ENCODE peak calls at places on chromosome 16, in nine cellular contexts. One of them, this sample, is unnamed.

GRCh38 chr16:47309581-47310312 is 151.1 kb downstream of the ITFG1 start:
- DNase-seq in EL: no peak
- DNase-seq in HCEC 1CT: peak
- DNase-seq in AG09319: no peak
- DNase-seq in AG04450: peak
- DNase-seq in upper lobe of right lung: no peak
- DNase-seq in C1 segment of cervical spinal cord: no peak
- DNase-seq in SJCRH30: no peak
- DNase-seq in HS-5: no peak
- DNase-seq in this sample: no peak

GRCh38 chr16:70437582-70438324 is 1.1 kb downstream of the ST3GAL2 start:
- DNase-seq in EL: peak
- DNase-seq in HCEC 1CT: peak
- DNase-seq in AG09319: no peak
- DNase-seq in AG04450: no peak
- DNase-seq in upper lobe of right lung: no peak
- DNase-seq in C1 segment of cervical spinal cord: no peak
- DNase-seq in SJCRH30: peak
- DNase-seq in HS-5: peak
- DNase-seq in this sample: peak

GRCh38 chr16:58684354-58685083 is at the start of gene SLC38A7:
- DNase-seq in EL: peak
- DNase-seq in HCEC 1CT: peak
- DNase-seq in AG09319: peak
- DNase-seq in AG04450: peak
- DNase-seq in upper lobe of right lung: peak
- DNase-seq in C1 segment of cervical spinal cord: peak
- DNase-seq in SJCRH30: peak
- DNase-seq in HS-5: peak
- DNase-seq in this sample: peak

GRCh38 chr16:56944954-56945839 is 13.3 kb downstream of the HERPUD1 start:
- DNase-seq in EL: peak
- DNase-seq in HCEC 1CT: no peak
- DNase-seq in AG09319: no peak
- DNase-seq in AG04450: no peak
- DNase-seq in upper lobe of right lung: no peak
- DNase-seq in C1 segment of cervical spinal cord: no peak
- DNase-seq in SJCRH30: peak
- DNase-seq in HS-5: no peak
- DNase-seq in this sample: no peak

GRCh38 chr16:79191933-79192332 is 408.6 kb downstream of the MAF start:
- DNase-seq in EL: no peak
- DNase-seq in HCEC 1CT: no peak
- DNase-seq in AG09319: no peak
- DNase-seq in AG04450: no peak
- DNase-seq in upper lobe of right lung: no peak
- DNase-seq in C1 segment of cervical spinal cord: no peak
- DNase-seq in SJCRH30: no peak
- DNase-seq in HS-5: no peak
- DNase-seq in this sample: no peak

GRCh38 chr16:48901712-48902374 is 291.9 kb upstream of the N4BP1 start:
- DNase-seq in EL: no peak
- DNase-seq in HCEC 1CT: peak
- DNase-seq in AG09319: no peak
- DNase-seq in AG04450: no peak
- DNase-seq in upper lobe of right lung: no peak
- DNase-seq in C1 segment of cervical spinal cord: no peak
- DNase-seq in SJCRH30: no peak
- DNase-seq in HS-5: no peak
- DNase-seq in this sample: no peak

GRCh38 chr16:86457621-86458456 is 52.5 kb upstream of the FOXF1 start:
- DNase-seq in EL: peak
- DNase-seq in HCEC 1CT: peak
- DNase-seq in AG09319: peak
- DNase-seq in AG04450: peak
- DNase-seq in upper lobe of right lung: no peak
- DNase-seq in C1 segment of cervical spinal cord: no peak
- DNase-seq in SJCRH30: no peak
- DNase-seq in HS-5: peak
- DNase-seq in this sample: no peak

GRCh38 chr16:2035431-2036199 is 8.9 kb downstream of the NHERF2 start:
- DNase-seq in EL: peak
- DNase-seq in HCEC 1CT: peak
- DNase-seq in AG09319: peak
- DNase-seq in AG04450: peak
- DNase-seq in upper lobe of right lung: peak
- DNase-seq in C1 segment of cervical spinal cord: no peak
- DNase-seq in SJCRH30: peak
- DNase-seq in HS-5: no peak
- DNase-seq in this sample: peak

GRCh38 chr16:49810769-49811315 is 45.1 kb downstream of the ZNF423 start:
- DNase-seq in EL: no peak
- DNase-seq in HCEC 1CT: no peak
- DNase-seq in AG09319: no peak
- DNase-seq in AG04450: no peak
- DNase-seq in upper lobe of right lung: no peak
- DNase-seq in C1 segment of cervical spinal cord: no peak
- DNase-seq in SJCRH30: no peak
- DNase-seq in HS-5: no peak
- DNase-seq in this sample: no peak

GRCh38 chr16:17364319-17365210 is 106.2 kb downstream of the XYLT1 start:
- DNase-seq in EL: peak
- DNase-seq in HCEC 1CT: peak
- DNase-seq in AG09319: peak
- DNase-seq in AG04450: peak
- DNase-seq in upper lobe of right lung: no peak
- DNase-seq in C1 segment of cervical spinal cord: no peak
- DNase-seq in SJCRH30: no peak
- DNase-seq in HS-5: peak
- DNase-seq in this sample: no peak

GRCh38 chr16:24610421-24610765 is 71.0 kb downstream of the RBBP6 start:
- DNase-seq in EL: peak
- DNase-seq in HCEC 1CT: peak
- DNase-seq in AG09319: no peak
- DNase-seq in AG04450: no peak
- DNase-seq in upper lobe of right lung: peak
- DNase-seq in C1 segment of cervical spinal cord: peak
- DNase-seq in SJCRH30: no peak
- DNase-seq in HS-5: no peak
- DNase-seq in this sample: peak

GRCh38 chr16:3074860-3075545 is 9.6 kb downstream of the IL32 start:
- DNase-seq in EL: no peak
- DNase-seq in HCEC 1CT: no peak
- DNase-seq in AG09319: no peak
- DNase-seq in AG04450: no peak
- DNase-seq in upper lobe of right lung: no peak
- DNase-seq in C1 segment of cervical spinal cord: no peak
- DNase-seq in SJCRH30: no peak
- DNase-seq in HS-5: no peak
- DNase-seq in this sample: no peak

GRCh38 chr16:51540259-51540658 is 389.2 kb upstream of the SALL1 start:
- DNase-seq in EL: peak
- DNase-seq in HCEC 1CT: peak
- DNase-seq in AG09319: no peak
- DNase-seq in AG04450: no peak
- DNase-seq in upper lobe of right lung: no peak
- DNase-seq in C1 segment of cervical spinal cord: no peak
- DNase-seq in SJCRH30: no peak
- DNase-seq in HS-5: no peak
- DNase-seq in this sample: no peak

GRCh38 chr16:14249291-14250032 is 178.3 kb downstream of the MRTFB start:
- DNase-seq in EL: peak
- DNase-seq in HCEC 1CT: peak
- DNase-seq in AG09319: peak
- DNase-seq in AG04450: no peak
- DNase-seq in upper lobe of right lung: no peak
- DNase-seq in C1 segment of cervical spinal cord: peak
- DNase-seq in SJCRH30: peak
- DNase-seq in HS-5: peak
- DNase-seq in this sample: peak

GRCh38 chr16:76579277-76579676 is 302.1 kb downstream of the CNTNAP4 start:
- DNase-seq in EL: no peak
- DNase-seq in HCEC 1CT: no peak
- DNase-seq in AG09319: no peak
- DNase-seq in AG04450: no peak
- DNase-seq in upper lobe of right lung: no peak
- DNase-seq in C1 segment of cervical spinal cord: no peak
- DNase-seq in SJCRH30: no peak
- DNase-seq in HS-5: no peak
- DNase-seq in this sample: no peak

GRCh38 chr16:31086629-31086906 is 2.2 kb downstream of the PRSS53 start:
- DNase-seq in EL: no peak
- DNase-seq in HCEC 1CT: no peak
- DNase-seq in AG09319: no peak
- DNase-seq in AG04450: no peak
- DNase-seq in upper lobe of right lung: no peak
- DNase-seq in C1 segment of cervical spinal cord: no peak
- DNase-seq in SJCRH30: no peak
- DNase-seq in HS-5: no peak
- DNase-seq in this sample: no peak

GRCh38 chr16:53922805-53923645 is 219.1 kb downstream of the FTO start:
- DNase-seq in EL: no peak
- DNase-seq in HCEC 1CT: no peak
- DNase-seq in AG09319: no peak
- DNase-seq in AG04450: no peak
- DNase-seq in upper lobe of right lung: no peak
- DNase-seq in C1 segment of cervical spinal cord: no peak
- DNase-seq in SJCRH30: no peak
- DNase-seq in HS-5: no peak
- DNase-seq in this sample: no peak

GRCh38 chr16:85711982-85712587 is 23.3 kb upstream of the GINS2 start:
- DNase-seq in EL: no peak
- DNase-seq in HCEC 1CT: no peak
- DNase-seq in AG09319: no peak
- DNase-seq in AG04450: no peak
- DNase-seq in upper lobe of right lung: no peak
- DNase-seq in C1 segment of cervical spinal cord: no peak
- DNase-seq in SJCRH30: no peak
- DNase-seq in HS-5: no peak
- DNase-seq in this sample: no peak

GRCh38 chr16:3961449-3961849 is 80.9 kb upstream of the CREBBP start:
- DNase-seq in EL: peak
- DNase-seq in HCEC 1CT: peak
- DNase-seq in AG09319: no peak
- DNase-seq in AG04450: no peak
- DNase-seq in upper lobe of right lung: no peak
- DNase-seq in C1 segment of cervical spinal cord: no peak
- DNase-seq in SJCRH30: peak
- DNase-seq in HS-5: no peak
- DNase-seq in this sample: no peak

GRCh38 chr16:73848993-73849392 is 447.6 kb upstream of the PSMD7 start:
- DNase-seq in EL: no peak
- DNase-seq in HCEC 1CT: no peak
- DNase-seq in AG09319: no peak
- DNase-seq in AG04450: no peak
- DNase-seq in upper lobe of right lung: no peak
- DNase-seq in C1 segment of cervical spinal cord: no peak
- DNase-seq in SJCRH30: no peak
- DNase-seq in HS-5: no peak
- DNase-seq in this sample: no peak

GRCh38 chr16:79809376-79809775 is 208.8 kb upstream of the MAF start:
- DNase-seq in EL: no peak
- DNase-seq in HCEC 1CT: no peak
- DNase-seq in AG09319: no peak
- DNase-seq in AG04450: no peak
- DNase-seq in upper lobe of right lung: no peak
- DNase-seq in C1 segment of cervical spinal cord: no peak
- DNase-seq in SJCRH30: no peak
- DNase-seq in HS-5: no peak
- DNase-seq in this sample: no peak

GRCh38 chr16:89506113-89506504 is 2.1 kb upstream of the SPG7 start:
- DNase-seq in EL: peak
- DNase-seq in HCEC 1CT: no peak
- DNase-seq in AG09319: no peak
- DNase-seq in AG04450: no peak
- DNase-seq in upper lobe of right lung: no peak
- DNase-seq in C1 segment of cervical spinal cord: no peak
- DNase-seq in SJCRH30: no peak
- DNase-seq in HS-5: no peak
- DNase-seq in this sample: no peak

GRCh38 chr16:67158637-67159600 is 790 bp downstream of the TRADD start:
- DNase-seq in EL: peak
- DNase-seq in HCEC 1CT: no peak
- DNase-seq in AG09319: no peak
- DNase-seq in AG04450: no peak
- DNase-seq in upper lobe of right lung: peak
- DNase-seq in C1 segment of cervical spinal cord: no peak
- DNase-seq in SJCRH30: peak
- DNase-seq in HS-5: no peak
- DNase-seq in this sample: peak

GRCh38 chr16:50037791-50038190 is 12.8 kb downstream of the CNEP1R1 start:
- DNase-seq in EL: no peak
- DNase-seq in HCEC 1CT: no peak
- DNase-seq in AG09319: no peak
- DNase-seq in AG04450: no peak
- DNase-seq in upper lobe of right lung: no peak
- DNase-seq in C1 segment of cervical spinal cord: no peak
- DNase-seq in SJCRH30: no peak
- DNase-seq in HS-5: no peak
- DNase-seq in this sample: no peak

GRCh38 chr16:86019446-86020047 is 120.6 kb downstream of the IRF8 start:
- DNase-seq in EL: no peak
- DNase-seq in HCEC 1CT: no peak
- DNase-seq in AG09319: no peak
- DNase-seq in AG04450: no peak
- DNase-seq in upper lobe of right lung: peak
- DNase-seq in C1 segment of cervical spinal cord: no peak
- DNase-seq in SJCRH30: no peak
- DNase-seq in HS-5: no peak
- DNase-seq in this sample: no peak

GRCh38 chr16:69176033-69176780 is 10.8 kb upstream of the SNTB2 start:
- DNase-seq in EL: peak
- DNase-seq in HCEC 1CT: peak
- DNase-seq in AG09319: no peak
- DNase-seq in AG04450: peak
- DNase-seq in upper lobe of right lung: no peak
- DNase-seq in C1 segment of cervical spinal cord: no peak
- DNase-seq in SJCRH30: no peak
- DNase-seq in HS-5: no peak
- DNase-seq in this sample: no peak

GRCh38 chr16:80454802-80455201 is 86.0 kb upstream of the DYNLRB2 start:
- DNase-seq in EL: no peak
- DNase-seq in HCEC 1CT: no peak
- DNase-seq in AG09319: no peak
- DNase-seq in AG04450: no peak
- DNase-seq in upper lobe of right lung: no peak
- DNase-seq in C1 segment of cervical spinal cord: no peak
- DNase-seq in SJCRH30: no peak
- DNase-seq in HS-5: no peak
- DNase-seq in this sample: no peak

GRCh38 chr16:35751191-35751941 is 2292.0 kb downstream of the TP53TG3F start:
- DNase-seq in EL: no peak
- DNase-seq in HCEC 1CT: no peak
- DNase-seq in AG09319: no peak
- DNase-seq in AG04450: no peak
- DNase-seq in upper lobe of right lung: no peak
- DNase-seq in C1 segment of cervical spinal cord: no peak
- DNase-seq in SJCRH30: no peak
- DNase-seq in HS-5: no peak
- DNase-seq in this sample: no peak

GRCh38 chr16:23524001-23524400 is 13.7 kb upstream of the GGA2 start:
- DNase-seq in EL: no peak
- DNase-seq in HCEC 1CT: no peak
- DNase-seq in AG09319: no peak
- DNase-seq in AG04450: no peak
- DNase-seq in upper lobe of right lung: no peak
- DNase-seq in C1 segment of cervical spinal cord: no peak
- DNase-seq in SJCRH30: no peak
- DNase-seq in HS-5: no peak
- DNase-seq in this sample: no peak

GRCh38 chr16:11328172-11329079 is 16.8 kb upstream of the RMI2 start:
- DNase-seq in EL: peak
- DNase-seq in HCEC 1CT: peak
- DNase-seq in AG09319: peak
- DNase-seq in AG04450: peak
- DNase-seq in upper lobe of right lung: no peak
- DNase-seq in C1 segment of cervical spinal cord: no peak
- DNase-seq in SJCRH30: peak
- DNase-seq in HS-5: peak
- DNase-seq in this sample: no peak

GRCh38 chr16:89564476-89565255 is 4.2 kb downstream of the RPL13 start:
- DNase-seq in EL: peak
- DNase-seq in HCEC 1CT: no peak
- DNase-seq in AG09319: no peak
- DNase-seq in AG04450: no peak
- DNase-seq in upper lobe of right lung: no peak
- DNase-seq in C1 segment of cervical spinal cord: no peak
- DNase-seq in SJCRH30: no peak
- DNase-seq in HS-5: no peak
- DNase-seq in this sample: no peak